ENCODE peak calls at places on chromosomes 13 and 19, in six cellular contexts. S is neuronal stem cell, P is HT1080, Q is amniotic epithelial cell, G is tibial nerve, E is T-helper 2 cell. Y is an unnamed sample.

GRCh38 chr19:30649934-30650614 is 277.9 kb downstream of the ZNF536 start:
- DNase-seq in S (peak), P (no peak), Q (peak), G (peak), E (no peak), Y (no peak)

GRCh38 chr13:45615501-45616101 is at the start of gene ERICH6B:
- DNase-seq in S (peak), P (peak), Q (peak), G (peak), E (no peak), Y (no peak)

GRCh38 chr13:28412981-28413380 is 81.9 kb downstream of the FLT1 start:
- DNase-seq in S (no peak), P (no peak), Q (no peak), G (no peak), E (no peak), Y (no peak)

GRCh38 chr19:36032251-36033104 is at the start of gene CLIP3:
- DNase-seq in S (peak), P (no peak), Q (peak), G (peak), E (no peak), Y (peak)

GRCh38 chr19:14343286-14343685 is 38.0 kb upstream of the ADGRE5 start:
- DNase-seq in S (no peak), P (no peak), Q (no peak), G (no peak), E (no peak), Y (no peak)

GRCh38 chr13:33207616-33207964 is 78.0 kb downstream of the STARD13 start:
- DNase-seq in S (no peak), P (peak), Q (peak), G (no peak), E (no peak), Y (no peak)

GRCh38 chr19:35833972-35834371 is 18.3 kb downstream of the NPHS1 start:
- DNase-seq in S (no peak), P (no peak), Q (no peak), G (no peak), E (no peak), Y (no peak)

GRCh38 chr19:29714953-29715694 is at the start of gene C19orf12:
- DNase-seq in S (peak), P (peak), Q (peak), G (no peak), E (peak), Y (peak)

GRCh38 chr19:17687857-17688784 is at the start of gene UNC13A:
- DNase-seq in S (peak), P (no peak), Q (peak), G (no peak), E (peak), Y (peak)

GRCh38 chr13:113080901-113081521 is 24.6 kb upstream of the F7 start:
- DNase-seq in S (no peak), P (no peak), Q (no peak), G (no peak), E (no peak), Y (no peak)

GRCh38 chr13:59728896-59729545 is 434.7 kb downstream of the DIAPH3 start:
- DNase-seq in S (no peak), P (no peak), Q (peak), G (no peak), E (no peak), Y (no peak)

GRCh38 chr19:50870417-50871089 is 2.7 kb upstream of the KLK2 start:
- DNase-seq in S (no peak), P (peak), Q (peak), G (no peak), E (no peak), Y (no peak)

GRCh38 chr13:38210928-38211596 is 138.6 kb upstream of the UFM1 start:
- DNase-seq in S (no peak), P (no peak), Q (no peak), G (no peak), E (no peak), Y (no peak)